ENCODE peak calls at places on chromosomes 16 and 17, in eight cellular contexts. Z is GF-D8; K is stimulated activated CD4-positive, alpha-beta T cell treated with anti-CD3 and anti-CD28 coated beads, Interleukin-15, amount 100 ng/mL, for 24 hours; B is nephron progenitor cell; H is prostate gland; X is brain microvascular endothelial cell; I is hypothalamus; S is heart left ventricle. A is an unnamed sample.

GRCh38 chr16:14486520-14487303 is 143.3 kb downstream of the PARN start:
- DNase-seq in S (peak), B (peak), K (no peak), H (peak), I (peak), X (peak), Z (no peak), A (peak)

GRCh38 chr17:74730491-74731346 is 6.3 kb upstream of the RAB37 start:
- DNase-seq in Z (no peak), B (no peak), X (no peak), H (no peak), S (no peak), K (peak), I (no peak), A (no peak)

GRCh38 chr16:86751081-86752030 is 173.0 kb downstream of the FOXL1 start:
- DNase-seq in K (no peak), S (no peak), Z (no peak), X (peak), I (no peak), B (no peak), H (peak), A (no peak)

GRCh38 chr16:53754938-53755910 is 51.3 kb downstream of the FTO start:
- DNase-seq in B (no peak), S (no peak), I (no peak), X (no peak), H (no peak), K (no peak), Z (no peak), A (peak)

GRCh38 chr17:79417589-79417988 is 193.3 kb downstream of the RBFOX3 start:
- DNase-seq in Z (no peak), I (no peak), K (no peak), X (no peak), H (no peak), S (no peak), B (no peak), A (no peak)

GRCh38 chr17:28963212-28963611 is 11.9 kb upstream of the PHF12 start:
- DNase-seq in H (no peak), B (no peak), S (no peak), X (no peak), Z (no peak), I (no peak), K (no peak), A (peak)

GRCh38 chr17:41734139-41734948 is at the start of gene HAP1:
- DNase-seq in Z (no peak), B (peak), S (no peak), I (peak), X (peak), H (peak), K (peak), A (peak)

GRCh38 chr17:72158895-72159885 is 38.4 kb downstream of the SOX9 start:
- DNase-seq in S (no peak), H (no peak), K (no peak), X (no peak), Z (no peak), I (no peak), B (no peak), A (no peak)

GRCh38 chr17:20262116-20262977 is 205.0 kb downstream of the LGALS9B start:
- DNase-seq in K (no peak), S (no peak), I (no peak), X (no peak), H (no peak), B (no peak), Z (no peak), A (no peak)

GRCh38 chr16:68257251-68257905 is 6.9 kb upstream of the SLC7A6 start:
- DNase-seq in Z (peak), B (no peak), I (no peak), K (no peak), H (no peak), X (no peak), S (no peak), A (no peak)

GRCh38 chr17:39746145-39746461 is 8.4 kb downstream of the GRB7 start:
- DNase-seq in K (no peak), X (no peak), B (no peak), Z (no peak), S (no peak), I (no peak), H (no peak), A (no peak)

GRCh38 chr17:48181653-48182052 is 74.1 kb downstream of the SNX11 start:
- DNase-seq in I (no peak), K (no peak), H (no peak), S (no peak), B (peak), Z (no peak), X (peak), A (no peak)

GRCh38 chr16:1691956-1692355 is 13.9 kb downstream of the JPT2 start:
- DNase-seq in H (no peak), I (no peak), K (no peak), B (no peak), S (no peak), Z (no peak), X (peak), A (peak)

GRCh38 chr16:27720731-27721547 is 171.0 kb downstream of the KATNIP start:
- DNase-seq in I (peak), K (no peak), Z (no peak), B (no peak), S (no peak), X (no peak), H (no peak), A (peak)

GRCh38 chr16:23274968-23275367 is 27.1 kb upstream of the SCNN1B start:
- DNase-seq in H (no peak), X (peak), K (no peak), S (no peak), Z (no peak), B (no peak), I (no peak), A (no peak)

GRCh38 chr17:56034120-56034757 is 119.0 kb upstream of the ANKFN1 start:
- DNase-seq in I (no peak), B (no peak), H (no peak), X (no peak), Z (no peak), K (no peak), S (no peak), A (no peak)

GRCh38 chr16:88015806-88016140 is 64.5 kb downstream of the BANP start:
- DNase-seq in H (no peak), B (no peak), X (no peak), S (no peak), I (no peak), K (no peak), Z (no peak), A (no peak)

GRCh38 chr17:73232587-73233373 is 28.9 kb downstream of the CPSF4L start:
- DNase-seq in H (peak), X (peak), Z (no peak), S (peak), I (no peak), K (peak), B (peak), A (no peak)

GRCh38 chr16:87499189-87499486 is 6.3 kb upstream of the ZCCHC14 start:
- DNase-seq in K (no peak), Z (no peak), S (no peak), X (peak), I (no peak), B (no peak), H (no peak), A (no peak)

GRCh38 chr16:1129106-1129960 is 23.6 kb upstream of the CACNA1H start:
- DNase-seq in X (no peak), I (no peak), S (no peak), Z (no peak), B (no peak), K (no peak), H (no peak), A (no peak)

GRCh38 chr16:17211797-17212196 is 259.0 kb downstream of the XYLT1 start:
- DNase-seq in Z (no peak), H (no peak), X (no peak), I (no peak), S (no peak), B (peak), K (peak), A (no peak)

GRCh38 chr17:57663326-57664070 is 81.6 kb downstream of the CCDC182 start:
- DNase-seq in H (no peak), B (no peak), Z (no peak), K (no peak), S (no peak), X (no peak), I (no peak), A (no peak)

GRCh38 chr17:75549246-75550138 is 24.0 kb downstream of the LLGL2 start:
- DNase-seq in S (no peak), Z (no peak), K (no peak), B (peak), H (peak), X (no peak), I (no peak), A (no peak)

GRCh38 chr17:1111599-1112443 is 68.0 kb downstream of the ABR start:
- DNase-seq in Z (peak), K (no peak), I (peak), B (no peak), X (no peak), S (peak), H (no peak), A (peak)

GRCh38 chr16:19114359-19115147 is 789 bp downstream of the ITPRIPL2 start:
- DNase-seq in B (no peak), K (peak), I (no peak), Z (peak), H (peak), S (peak), X (no peak), A (peak)

GRCh38 chr17:82246365-82247174 is 17.7 kb downstream of the SLC16A3 start:
- DNase-seq in S (no peak), I (no peak), Z (peak), K (no peak), B (no peak), H (no peak), X (peak), A (no peak)

GRCh38 chr17:48564200-48565023 is 13.7 kb downstream of the HOXB4 start:
- DNase-seq in S (no peak), B (no peak), K (no peak), Z (no peak), I (no peak), X (no peak), H (no peak), A (no peak)

GRCh38 chr17:65173284-65173793 is 36.2 kb downstream of the RGS9 start:
- DNase-seq in H (peak), X (peak), I (no peak), S (peak), Z (no peak), B (no peak), K (peak), A (peak)

GRCh38 chr17:39953471-39953888 is 9.3 kb upstream of the GSDMA start:
- DNase-seq in K (no peak), H (no peak), S (no peak), I (no peak), Z (no peak), X (no peak), B (no peak), A (no peak)

GRCh38 chr17:38628441-38628840 is 22.7 kb upstream of the SRCIN1 start:
- DNase-seq in B (no peak), S (no peak), X (no peak), K (no peak), I (no peak), Z (no peak), H (no peak), A (no peak)

A was measured in left cardiac atrium.